ENCODE peak calls at places on chromosomes 7 and 10, in nine cellular contexts. I is LHCN-M2; T is ELF-1; Y is NCI-H69; F is HFF-Myc; J is gastrocnemius medialis; C is activated CD8-positive, alpha-beta memory T cell treated with anti-CD3 and anti-CD28 coated beads for 48 hours; S is astrocyte of the hippocampus; R is GM04503. G is an unnamed sample.

GRCh38 chr10:110803239-110803593 is 68.5 kb upstream of the PDCD4 start:
- DNase-seq in I (no peak), T (no peak), Y (peak; percentile 48), F (no peak), J (no peak), C (no peak), S (no peak), R (no peak), G (no peak)

GRCh38 chr7:34058791-34059550 is 153.6 kb downstream of the BMPER start:
- DNase-seq in I (peak; percentile 86), T (peak; percentile 70), Y (peak; percentile 31), F (no peak), J (no peak), C (no peak), S (peak; percentile 61), R (no peak), G (no peak)

GRCh38 chr7:55439627-55440026 is 74.5 kb downstream of the LANCL2 start:
- DNase-seq in I (peak; percentile 32), T (peak; percentile 18), Y (no peak), F (no peak), J (no peak), C (no peak), S (peak; percentile 33), R (no peak), G (no peak)

GRCh38 chr7:81297317-81297716 is 378.5 kb upstream of the SEMA3C start:
- DNase-seq in I (no peak), T (no peak), Y (no peak), F (no peak), J (no peak), C (no peak), S (no peak), R (no peak), G (no peak)

GRCh38 chr7:74063646-74064045 is 20.0 kb upstream of the LIMK1 start:
- DNase-seq in I (no peak), T (no peak), Y (no peak), F (no peak), J (no peak), C (no peak), S (no peak), R (no peak), G (no peak)

GRCh38 chr7:19001854-19002253 is 115.6 kb downstream of the TWIST1 start:
- DNase-seq in I (peak; percentile 84), T (no peak), Y (no peak), F (no peak), J (no peak), C (no peak), S (no peak), R (no peak), G (no peak)

GRCh38 chr7:47327698-47328391 is 254.1 kb downstream of the TNS3 start:
- DNase-seq in I (peak; percentile 85), T (peak; percentile 94), Y (no peak), F (peak; percentile 36), J (peak; percentile 69), C (no peak), S (peak; percentile 97), R (no peak), G (peak; percentile 39)

GRCh38 chr7:5755704-5756131 is 25.7 kb downstream of the RNF216 start:
- DNase-seq in I (peak; percentile 81), T (no peak), Y (peak; percentile 58), F (peak; percentile 38), J (no peak), C (no peak), S (peak; percentile 62), R (peak; percentile 50), G (no peak)